ENCODE peak calls at places on chromosomes 13 and 19, in nine cellular contexts. E, C, W, A, S, V, L, G and P are unnamed samples.

GRCh38 chr19:19661675-19662251 is 1.7 kb downstream of the ATP13A1 start:
- DNase-seq in E (no peak), C (peak; percentile 48), W (no peak), A (no peak), S (no peak), V (no peak), L (no peak), G (peak; percentile 14), P (no peak)

GRCh38 chr19:42528354-42529247 is at the start of gene CEACAM1:
- DNase-seq in E (peak; percentile 21), C (peak; percentile 28), W (peak; percentile 18), A (peak; percentile 34), S (no peak), V (no peak), L (no peak), G (no peak), P (no peak)

GRCh38 chr13:49044849-49045248 is 69.1 kb downstream of the FNDC3A start:
- DNase-seq in E (no peak), C (no peak), W (no peak), A (no peak), S (no peak), V (no peak), L (no peak), G (no peak), P (no peak)

GRCh38 chr13:106507560-106508274 is 27.7 kb downstream of the EFNB2 start:
- DNase-seq in E (peak; percentile 68), C (no peak), W (no peak), A (peak; percentile 89), S (no peak), V (no peak), L (peak; percentile 7), G (no peak), P (peak; percentile 97)

GRCh38 chr13:107427531-107427930 is 787.8 kb downstream of the LIG4 start:
- DNase-seq in E (no peak), C (no peak), W (no peak), A (no peak), S (no peak), V (no peak), L (no peak), G (no peak), P (no peak)

GRCh38 chr13:75938811-75939525 is 302.8 kb downstream of the LMO7 start:
- DNase-seq in E (no peak), C (no peak), W (no peak), A (peak; percentile 2), S (no peak), V (no peak), L (no peak), G (no peak), P (peak; percentile 24)

GRCh38 chr13:54210397-54211050 is 1181.9 kb downstream of the OLFM4 start:
- DNase-seq in E (no peak), C (no peak), W (no peak), A (no peak), S (no peak), V (no peak), L (no peak), G (no peak), P (no peak)

GRCh38 chr19:41997121-41997850 is 3.3 kb upstream of the ATP1A3 start:
- DNase-seq in E (peak; percentile 40), C (peak; percentile 37), W (peak; percentile 28), A (peak; percentile 35), S (peak; percentile 66), V (peak; percentile 86), L (peak; percentile 75), G (peak; percentile 86), P (peak; percentile 16)

GRCh38 chr13:65932587-65933239 is 1297.4 kb downstream of the PCDH9 start:
- DNase-seq in E (peak; percentile 80), C (no peak), W (no peak), A (peak; percentile 40), S (no peak), V (no peak), L (no peak), G (no peak), P (no peak)

GRCh38 chr19:18700501-18701249 is 17.2 kb downstream of the CRTC1 start:
- DNase-seq in E (peak; percentile 58), C (peak; percentile 83), W (peak; percentile 70), A (peak; percentile 49), S (peak; percentile 65), V (peak; percentile 48), L (no peak), G (peak; percentile 92), P (peak; percentile 45)

GRCh38 chr19:10766681-10767201 is 48.9 kb downstream of the DNM2 start:
- DNase-seq in E (no peak), C (no peak), W (no peak), A (peak; percentile 73), S (no peak), V (no peak), L (no peak), G (peak; percentile 27), P (peak; percentile 40)

GRCh38 chr13:98810746-98811145 is 58.3 kb upstream of the SLC15A1 start:
- DNase-seq in E (peak; percentile 10), C (no peak), W (no peak), A (no peak), S (no peak), V (no peak), L (no peak), G (no peak), P (no peak)

GRCh38 chr19:13692096-13692495 is 72.2 kb upstream of the MRI1 start:
- DNase-seq in E (peak; percentile 65), C (no peak), W (no peak), A (peak; percentile 21), S (peak; percentile 63), V (no peak), L (peak; percentile 35), G (no peak), P (peak; percentile 69)

GRCh38 chr13:32246468-32246867 is 68.7 kb downstream of the ZAR1L start:
- DNase-seq in E (peak; percentile 77), C (peak; percentile 6), W (peak; percentile 11), A (peak; percentile 86), S (peak; percentile 24), V (peak; percentile 72), L (peak; percentile 54), G (peak; percentile 64), P (peak; percentile 74)

GRCh38 chr13:40399756-40400155 is 266.7 kb downstream of the FOXO1 start:
- DNase-seq in E (no peak), C (no peak), W (no peak), A (no peak), S (no peak), V (no peak), L (no peak), G (no peak), P (no peak)

GRCh38 chr13:98143601-98144500 is 957 bp downstream of the FARP1 start:
- DNase-seq in E (peak; percentile 53), C (no peak), W (no peak), A (peak; percentile 49), S (peak; percentile 22), V (peak; percentile 44), L (no peak), G (peak; percentile 36), P (peak; percentile 53)

GRCh38 chr19:39046037-39046821 is 13.9 kb upstream of the FBXO27 start:
- DNase-seq in E (peak; percentile 12), C (no peak), W (no peak), A (peak; percentile 29), S (no peak), V (no peak), L (no peak), G (no peak), P (no peak)

GRCh38 chr19:572891-573825 is 762 bp downstream of the BSG start:
- DNase-seq in E (peak; percentile 64), C (no peak), W (no peak), A (peak; percentile 66), S (no peak), V (peak; percentile 69), L (no peak), G (peak; percentile 85), P (peak; percentile 60)

GRCh38 chr19:7372810-7373209 is 24.1 kb downstream of the ARHGEF18 start:
- DNase-seq in E (no peak), C (no peak), W (no peak), A (no peak), S (no peak), V (no peak), L (no peak), G (no peak), P (no peak)

GRCh38 chr19:35124098-35125060 is 8.8 kb downstream of the FXYD3 start:
- DNase-seq in E (peak; percentile 93), C (peak; percentile 78), W (peak; percentile 81), A (peak; percentile 95), S (peak; percentile 96), V (no peak), L (peak; percentile 92), G (peak; percentile 100), P (peak; percentile 88)

GRCh38 chr13:95865080-95865597 is 188.1 kb downstream of the UGGT2 start:
- DNase-seq in E (no peak), C (no peak), W (no peak), A (no peak), S (no peak), V (no peak), L (no peak), G (no peak), P (no peak)